ENCODE peak calls at places on chromosomes 1 and 21, in seven cellular contexts. One of them, this sample, is unnamed.

GRCh38 chr1:23546897-23547596 is 12.3 kb downstream of the ID3 start:
- DNase-seq in BJ: no peak
- DNase-seq in mucosa of descending colon: no peak
- DNase-seq in GM23338: no peak
- DNase-seq in uterus: no peak
- DNase-seq in IMR-90: no peak
- DNase-seq in AG04450: no peak
- DNase-seq in this sample: no peak

GRCh38 chr1:35650416-35650815 is 9.1 kb upstream of the PSMB2 start:
- DNase-seq in IMR-90: no peak
- DNase-seq in GM23338: no peak
- DNase-seq in mucosa of descending colon: no peak
- DNase-seq in BJ: no peak
- DNase-seq in uterus: no peak
- DNase-seq in AG04450: no peak
- DNase-seq in this sample: no peak

GRCh38 chr1:221439008-221439733 is 302.7 kb downstream of the DUSP10 start:
- DNase-seq in AG04450: peak
- DNase-seq in GM23338: no peak
- DNase-seq in mucosa of descending colon: no peak
- DNase-seq in BJ: no peak
- DNase-seq in uterus: no peak
- DNase-seq in IMR-90: peak
- DNase-seq in this sample: no peak

GRCh38 chr1:55309053-55309452 is 93.9 kb upstream of the USP24 start:
- DNase-seq in mucosa of descending colon: no peak
- DNase-seq in uterus: no peak
- DNase-seq in IMR-90: peak
- DNase-seq in BJ: no peak
- DNase-seq in AG04450: peak
- DNase-seq in GM23338: no peak
- DNase-seq in this sample: no peak

GRCh38 chr1:185551008-185551407 is 183.2 kb upstream of the HMCN1 start:
- DNase-seq in IMR-90: no peak
- DNase-seq in mucosa of descending colon: no peak
- DNase-seq in BJ: no peak
- DNase-seq in AG04450: no peak
- DNase-seq in uterus: no peak
- DNase-seq in GM23338: no peak
- DNase-seq in this sample: no peak

GRCh38 chr1:111730706-111731105 is 8.5 kb downstream of the INKA2 start:
- DNase-seq in GM23338: no peak
- DNase-seq in uterus: no peak
- DNase-seq in BJ: no peak
- DNase-seq in AG04450: no peak
- DNase-seq in mucosa of descending colon: no peak
- DNase-seq in IMR-90: no peak
- DNase-seq in this sample: no peak

GRCh38 chr1:16165548-16165947 is 9.7 kb upstream of the EPHA2 start:
- DNase-seq in mucosa of descending colon: peak
- DNase-seq in GM23338: no peak
- DNase-seq in uterus: no peak
- DNase-seq in AG04450: no peak
- DNase-seq in BJ: no peak
- DNase-seq in IMR-90: no peak
- DNase-seq in this sample: no peak

GRCh38 chr1:211589782-211590721 is 11.1 kb upstream of the SLC30A1 start:
- DNase-seq in GM23338: no peak
- DNase-seq in BJ: no peak
- DNase-seq in mucosa of descending colon: peak
- DNase-seq in AG04450: no peak
- DNase-seq in uterus: no peak
- DNase-seq in IMR-90: peak
- DNase-seq in this sample: no peak

GRCh38 chr1:12231276-12231595 is 1.4 kb downstream of the VPS13D start:
- DNase-seq in GM23338: peak
- DNase-seq in uterus: no peak
- DNase-seq in AG04450: no peak
- DNase-seq in IMR-90: no peak
- DNase-seq in mucosa of descending colon: no peak
- DNase-seq in BJ: no peak
- DNase-seq in this sample: no peak

GRCh38 chr1:13548281-13548680 is 34.5 kb upstream of the LRRC38 start:
- DNase-seq in GM23338: no peak
- DNase-seq in BJ: no peak
- DNase-seq in IMR-90: no peak
- DNase-seq in mucosa of descending colon: no peak
- DNase-seq in AG04450: no peak
- DNase-seq in uterus: no peak
- DNase-seq in this sample: no peak

GRCh38 chr1:154871374-154871773 is 1.3 kb upstream of the KCNN3 start:
- DNase-seq in GM23338: no peak
- DNase-seq in BJ: no peak
- DNase-seq in mucosa of descending colon: no peak
- DNase-seq in AG04450: no peak
- DNase-seq in uterus: peak
- DNase-seq in IMR-90: no peak
- DNase-seq in this sample: no peak

GRCh38 chr1:31244326-31244725 is 4.6 kb upstream of the NKAIN1 start:
- DNase-seq in IMR-90: peak
- DNase-seq in BJ: no peak
- DNase-seq in uterus: no peak
- DNase-seq in AG04450: no peak
- DNase-seq in mucosa of descending colon: no peak
- DNase-seq in GM23338: no peak
- DNase-seq in this sample: no peak

GRCh38 chr1:204080163-204080903 is 7.4 kb downstream of the SOX13 start:
- DNase-seq in AG04450: no peak
- DNase-seq in uterus: peak
- DNase-seq in mucosa of descending colon: peak
- DNase-seq in GM23338: peak
- DNase-seq in IMR-90: peak
- DNase-seq in BJ: no peak
- DNase-seq in this sample: no peak

GRCh38 chr1:112196731-112197130 is 199.3 kb upstream of the CTTNBP2NL start:
- DNase-seq in IMR-90: no peak
- DNase-seq in GM23338: no peak
- DNase-seq in AG04450: no peak
- DNase-seq in mucosa of descending colon: no peak
- DNase-seq in BJ: no peak
- DNase-seq in uterus: no peak
- DNase-seq in this sample: no peak

DNA sequence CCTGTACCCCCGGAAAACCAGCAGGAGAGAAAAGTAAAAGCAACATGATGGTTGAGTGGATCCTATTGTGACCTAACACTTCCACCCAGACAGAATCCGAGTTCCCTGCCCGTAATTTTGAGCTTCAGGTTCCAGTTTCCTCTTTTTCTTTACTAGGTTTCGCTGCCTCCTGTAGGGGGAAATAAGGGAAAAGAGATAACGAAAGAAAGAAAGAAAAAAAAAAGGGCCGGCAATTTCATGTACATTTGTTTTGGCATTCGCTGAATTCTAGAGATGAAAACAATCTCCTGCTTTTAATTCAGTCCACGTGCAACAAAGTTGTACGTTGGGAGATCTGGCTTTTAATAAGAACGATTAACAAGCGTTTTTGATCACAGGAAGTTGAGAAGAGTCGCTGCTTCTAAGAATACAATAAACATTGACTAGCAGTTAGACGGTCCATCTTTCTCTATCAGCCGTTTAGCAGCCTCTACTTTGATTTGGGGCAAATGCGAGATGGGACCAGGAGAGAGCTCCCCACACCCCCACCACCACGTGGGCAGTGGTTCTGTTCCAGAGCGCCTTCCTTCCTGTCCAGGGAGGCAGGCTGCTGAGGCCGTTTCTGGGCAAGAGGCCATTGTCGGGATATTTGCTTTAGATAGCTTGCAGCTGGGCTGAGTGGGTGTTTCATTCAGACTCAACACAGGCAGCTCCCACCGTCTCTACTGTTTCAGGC is 155.9 kb upstream of the RUNX1 start:
- DNase-seq in mucosa of descending colon: peak
- DNase-seq in GM23338: peak
- DNase-seq in IMR-90: peak
- DNase-seq in uterus: peak
- DNase-seq in BJ: peak
- DNase-seq in AG04450: peak
- DNase-seq in this sample: no peak
- TF ChIP-seq CTCF in mucosa of descending colon: no peak
- TF ChIP-seq CTCF in GM23338: peak
- TF ChIP-seq CTCF in IMR-90: peak
- TF ChIP-seq CTCF in uterus: no peak
- TF ChIP-seq CTCF in BJ: peak
- TF ChIP-seq CTCF in AG04450: peak
- TF ChIP-seq CTCF in this sample: no peak

DNA sequence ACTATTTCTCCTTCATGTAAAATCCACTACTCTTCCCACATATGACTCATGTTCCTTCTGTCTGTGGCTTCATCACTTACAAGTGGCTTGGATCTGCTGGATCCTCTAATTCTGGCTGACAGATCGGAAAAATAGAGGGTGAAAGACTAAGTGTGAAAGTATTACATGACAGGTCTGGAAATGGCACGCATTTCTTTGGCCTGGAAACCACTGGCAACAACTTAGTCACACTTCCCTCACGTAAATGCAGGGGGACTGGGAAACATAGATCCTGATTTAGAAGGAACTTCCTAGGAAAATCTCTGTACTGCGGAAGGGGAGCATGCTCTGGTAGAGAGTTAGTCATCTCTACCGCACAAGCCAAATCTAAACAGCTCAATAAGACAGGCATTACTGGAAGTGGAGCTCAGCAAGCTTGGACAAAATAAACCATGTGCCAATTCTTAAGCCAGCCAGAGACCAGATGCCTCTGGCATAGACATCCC is 305.4 kb upstream of the PTBP2 start:
- DNase-seq in uterus: peak
- DNase-seq in AG04450: peak
- DNase-seq in BJ: peak
- DNase-seq in GM23338: no peak
- DNase-seq in mucosa of descending colon: no peak
- DNase-seq in IMR-90: peak
- DNase-seq in this sample: no peak
- TF ChIP-seq CTCF in uterus: no peak
- TF ChIP-seq CTCF in AG04450: no peak
- TF ChIP-seq CTCF in BJ: no peak
- TF ChIP-seq CTCF in GM23338: no peak
- TF ChIP-seq CTCF in mucosa of descending colon: no peak
- TF ChIP-seq CTCF in IMR-90: no peak
- TF ChIP-seq CTCF in this sample: no peak

GRCh38 chr1:168360151-168360550 is 79.5 kb downstream of the TBX19 start:
- DNase-seq in IMR-90: no peak
- DNase-seq in BJ: no peak
- DNase-seq in AG04450: no peak
- DNase-seq in uterus: no peak
- DNase-seq in GM23338: no peak
- DNase-seq in mucosa of descending colon: no peak
- DNase-seq in this sample: no peak

GRCh38 chr1:168361252-168361651 is 80.6 kb downstream of the TBX19 start:
- DNase-seq in AG04450: no peak
- DNase-seq in uterus: no peak
- DNase-seq in BJ: no peak
- DNase-seq in GM23338: no peak
- DNase-seq in IMR-90: no peak
- DNase-seq in mucosa of descending colon: no peak
- DNase-seq in this sample: no peak

GRCh38 chr1:168365719-168366474 is 85.2 kb downstream of the TBX19 start:
- DNase-seq in uterus: no peak
- DNase-seq in mucosa of descending colon: no peak
- DNase-seq in AG04450: no peak
- DNase-seq in BJ: no peak
- DNase-seq in GM23338: peak
- DNase-seq in IMR-90: no peak
- DNase-seq in this sample: no peak

GRCh38 chr1:168360622-168361021 is 79.9 kb downstream of the TBX19 start:
- DNase-seq in AG04450: no peak
- DNase-seq in uterus: no peak
- DNase-seq in IMR-90: no peak
- DNase-seq in mucosa of descending colon: no peak
- DNase-seq in BJ: no peak
- DNase-seq in GM23338: no peak
- DNase-seq in this sample: no peak

DNA sequence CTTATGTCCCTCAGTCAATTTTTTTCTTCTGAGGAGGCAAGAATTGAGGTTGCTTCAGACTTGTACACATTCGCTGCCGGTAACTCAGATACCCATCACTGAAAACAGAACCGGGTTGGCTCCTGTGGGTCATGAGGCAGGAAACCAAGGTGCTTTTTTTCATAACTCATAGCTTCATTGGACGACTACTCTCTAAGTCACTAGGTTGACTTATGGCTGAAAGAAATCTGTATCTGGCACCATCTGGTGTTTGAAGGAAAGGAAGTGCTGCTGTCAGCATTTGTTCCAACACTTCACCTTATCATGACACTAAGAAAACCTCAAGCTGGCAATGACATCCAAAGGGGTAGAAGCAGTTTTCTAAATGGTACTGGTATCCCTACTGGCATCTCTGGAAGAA is 82.3 kb downstream of the TBX19 start:
- DNase-seq in IMR-90: no peak
- DNase-seq in uterus: no peak
- DNase-seq in AG04450: no peak
- DNase-seq in GM23338: no peak
- DNase-seq in BJ: no peak
- DNase-seq in mucosa of descending colon: no peak
- DNase-seq in this sample: no peak
- TF ChIP-seq CTCF in IMR-90: no peak
- TF ChIP-seq CTCF in uterus: no peak
- TF ChIP-seq CTCF in AG04450: no peak
- TF ChIP-seq CTCF in GM23338: no peak
- TF ChIP-seq CTCF in BJ: no peak
- TF ChIP-seq CTCF in mucosa of descending colon: no peak
- TF ChIP-seq CTCF in this sample: no peak

GRCh38 chr21:32135401-32136363 is 143.2 kb downstream of the MIS18A start:
- DNase-seq in GM23338: no peak
- DNase-seq in AG04450: no peak
- DNase-seq in BJ: peak
- DNase-seq in mucosa of descending colon: no peak
- DNase-seq in uterus: no peak
- DNase-seq in IMR-90: peak
- DNase-seq in this sample: no peak
- TF ChIP-seq CTCF in GM23338: no peak
- TF ChIP-seq CTCF in AG04450: no peak
- TF ChIP-seq CTCF in BJ: no peak
- TF ChIP-seq CTCF in mucosa of descending colon: no peak
- TF ChIP-seq CTCF in uterus: no peak
- TF ChIP-seq CTCF in IMR-90: no peak
- TF ChIP-seq CTCF in this sample: no peak

GRCh38 chr1:151072224-151072623 is 1.7 kb downstream of the GABPB2 start:
- DNase-seq in uterus: no peak
- DNase-seq in GM23338: peak
- DNase-seq in mucosa of descending colon: no peak
- DNase-seq in AG04450: no peak
- DNase-seq in IMR-90: no peak
- DNase-seq in BJ: no peak
- DNase-seq in this sample: no peak
- TF ChIP-seq CTCF in uterus: no peak
- TF ChIP-seq CTCF in GM23338: peak
- TF ChIP-seq CTCF in mucosa of descending colon: no peak
- TF ChIP-seq CTCF in AG04450: peak
- TF ChIP-seq CTCF in IMR-90: no peak
- TF ChIP-seq CTCF in BJ: no peak
- TF ChIP-seq CTCF in this sample: no peak